ENCODE peak calls at places on chromosomes 5 and 9, in seven cellular contexts. Z is kidney, D is pancreas, U is right cardiac atrium, W is adrenal gland, Q is left ventricle myocardium inferior, G is A549. A is an unnamed sample.

GRCh38 chr9:94861589-94862241 is 135.2 kb downstream of the AOPEP start:
- DNase-seq in Z (no peak), D (no peak), U (no peak), W (no peak), Q (no peak), G (no peak), A (no peak)

GRCh38 chr9:36928670-36929349 is 105.3 kb downstream of the PAX5 start:
- DNase-seq in Z (no peak), D (no peak), U (no peak), W (no peak), Q (no peak), G (peak; percentile 53), A (no peak)

GRCh38 chr9:69122086-69122390 is 52.0 kb upstream of the TJP2 start:
- DNase-seq in Z (peak; percentile 90), D (peak; percentile 86), U (peak; percentile 71), W (peak; percentile 80), Q (peak; percentile 71), G (peak; percentile 48), A (peak; percentile 76)

GRCh38 chr9:18255158-18255629 is 218.8 kb upstream of the ADAMTSL1 start:
- DNase-seq in Z (peak; percentile 89), D (peak; percentile 82), U (peak; percentile 79), W (peak; percentile 78), Q (peak; percentile 68), G (peak; percentile 50), A (peak; percentile 73)

GRCh38 chr5:132771559-132771998 is 5.5 kb downstream of the SEPTIN8 start:
- DNase-seq in Z (no peak), D (no peak), U (peak; percentile 47), W (peak; percentile 25), Q (peak; percentile 60), G (no peak), A (no peak)

GRCh38 chr5:96203761-96204160 is 229.3 kb downstream of the PCSK1 start:
- DNase-seq in Z (no peak), D (no peak), U (no peak), W (no peak), Q (no peak), G (no peak), A (no peak)

GRCh38 chr5:1507961-1508678 is 15.6 kb downstream of the LPCAT1 start:
- DNase-seq in Z (peak; percentile 52), D (peak; percentile 37), U (peak; percentile 8), W (peak; percentile 5), Q (peak; percentile 11), G (no peak), A (no peak)

GRCh38 chr9:2461886-2462285 is 159.7 kb upstream of the VLDLR start:
- DNase-seq in Z (no peak), D (no peak), U (no peak), W (no peak), Q (no peak), G (no peak), A (no peak)

GRCh38 chr5:150599917-150600511 is 40.4 kb upstream of the SYNPO start:
- DNase-seq in Z (peak; percentile 95), D (peak; percentile 91), U (peak; percentile 92), W (peak; percentile 84), Q (peak; percentile 85), G (peak; percentile 91), A (no peak)

GRCh38 chr5:170523129-170523497 is 19.3 kb downstream of the KCNIP1 start:
- DNase-seq in Z (no peak), D (no peak), U (no peak), W (no peak), Q (no peak), G (no peak), A (no peak)

GRCh38 chr5:120446068-120446492 is 18.0 kb upstream of the PRR16 start:
- DNase-seq in Z (no peak), D (no peak), U (no peak), W (no peak), Q (no peak), G (no peak), A (no peak)

GRCh38 chr9:127344373-127344995 is 52.5 kb upstream of the SLC2A8 start:
- DNase-seq in Z (no peak), D (no peak), U (no peak), W (no peak), Q (no peak), G (no peak), A (no peak)

GRCh38 chr5:5490774-5491347 is 68.4 kb downstream of the ICE1 start:
- DNase-seq in Z (no peak), D (no peak), U (no peak), W (no peak), Q (no peak), G (no peak), A (no peak)

GRCh38 chr5:5511904-5512416 is 89.5 kb downstream of the ICE1 start:
- DNase-seq in Z (peak; percentile 47), D (no peak), U (no peak), W (no peak), Q (no peak), G (no peak), A (no peak)

GRCh38 chr5:118578093-118578492 is 410.3 kb downstream of the DTWD2 start:
- DNase-seq in Z (no peak), D (no peak), U (no peak), W (no peak), Q (no peak), G (no peak), A (no peak)

GRCh38 chr9:20872340-20872977 is 159.0 kb downstream of the HACD4 start:
- DNase-seq in Z (no peak), D (no peak), U (no peak), W (no peak), Q (no peak), G (no peak), A (no peak)

DNA sequence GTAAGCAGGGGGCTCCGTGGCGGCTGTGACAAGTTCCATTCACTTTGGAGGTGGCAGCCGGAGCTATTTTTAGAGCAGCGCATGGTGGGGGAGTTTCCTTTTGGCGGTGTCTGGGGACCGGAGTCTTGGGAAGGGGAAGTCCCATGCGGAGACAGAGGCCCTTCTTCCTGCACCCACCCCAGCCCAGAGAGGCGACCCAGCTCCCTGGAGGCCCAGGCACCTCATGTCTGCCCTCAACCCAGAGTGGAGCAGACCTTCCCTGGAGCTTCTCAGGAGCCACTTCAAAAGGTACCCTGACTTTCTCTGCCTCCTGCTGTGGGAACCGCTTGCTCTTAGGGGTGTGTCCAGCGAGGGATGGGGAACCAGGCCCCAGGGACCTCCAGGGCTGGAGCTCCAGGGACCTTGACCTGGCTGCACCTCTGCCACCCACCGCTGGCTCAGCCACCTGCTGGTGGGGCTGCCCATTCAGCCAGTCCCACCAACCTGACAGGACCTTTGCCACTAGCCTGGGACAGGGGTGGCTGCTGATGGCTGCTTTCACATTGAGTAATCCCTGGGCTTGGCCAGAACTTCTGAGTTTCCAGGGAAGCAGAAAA is 34.1 kb downstream of the NEK6 start:
- DNase-seq in Z (no peak), D (no peak), U (peak; percentile 38), W (no peak), Q (peak; percentile 41), G (no peak), A (no peak)
- H3K27ac ChIP-seq in Z (no peak overlapping the region), D (no peak overlapping the region), U (peak overlapping the region; percentile 39), W (no peak overlapping the region), Q (peak overlapping the region; percentile 50), G (peak overlapping the region; percentile 42), A (no peak overlapping the region)

GRCh38 chr5:91384671-91385430 is 1.7 kb upstream of the ARRDC3 start:
- DNase-seq in Z (no peak), D (no peak), U (no peak), W (peak; percentile 53), Q (no peak), G (peak; percentile 89), A (peak; percentile 94)
- H3K4me3 ChIP-seq in Z (peak overlapping the region; percentile 92), D (peak overlapping the region; percentile 80), U (peak overlapping the region; percentile 11), W (no peak overlapping the region), Q (peak overlapping the region; percentile 83), G (peak overlapping the region; percentile 60), A (no peak overlapping the region)

GRCh38 chr5:179791881-179792611 is 1.7 kb upstream of the LTC4S start:
- DNase-seq in Z (no peak), D (peak; percentile 67), U (peak; percentile 51), W (peak; percentile 37), Q (peak; percentile 56), G (no peak), A (no peak)

GRCh38 chr5:179794171-179794570 is 385 bp downstream of the LTC4S start:
- DNase-seq in Z (no peak), D (no peak), U (no peak), W (no peak), Q (no peak), G (no peak), A (no peak)

GRCh38 chr5:179794575-179794974 is 789 bp downstream of the LTC4S start:
- DNase-seq in Z (no peak), D (peak; percentile 74), U (no peak), W (peak; percentile 13), Q (no peak), G (no peak), A (no peak)

GRCh38 chr5:179792612-179793469 is 945 bp upstream of the LTC4S start:
- DNase-seq in Z (no peak), D (peak; percentile 74), U (no peak), W (peak; percentile 24), Q (peak; percentile 51), G (no peak), A (no peak)

GRCh38 chr5:179793470-179794139 is at the start of gene LTC4S:
- DNase-seq in Z (peak; percentile 93), D (peak; percentile 87), U (peak; percentile 93), W (peak; percentile 68), Q (peak; percentile 85), G (no peak), A (no peak)
- H3K27ac ChIP-seq in Z (peak within 1 kb of the TSS; percentile 75), D (peak within 1 kb of the TSS; percentile 91), U (peak within 1 kb of the TSS; percentile 36), W (peak within 1 kb of the TSS; percentile 85), Q (peak within 1 kb of the TSS; percentile 88), G (no peak within 1 kb of the TSS), A (peak within 1 kb of the TSS; percentile 43)

GRCh38 chr9:106846847-106847246 is 16.1 kb upstream of the ZNF462 start:
- DNase-seq in Z (no peak), D (no peak), U (no peak), W (no peak), Q (no peak), G (no peak), A (no peak)
- H3K4me3 ChIP-seq in Z (no peak overlapping the region), D (no peak overlapping the region), U (no peak overlapping the region), W (no peak overlapping the region), Q (no peak overlapping the region), G (no peak overlapping the region), A (no peak overlapping the region)

DNA sequence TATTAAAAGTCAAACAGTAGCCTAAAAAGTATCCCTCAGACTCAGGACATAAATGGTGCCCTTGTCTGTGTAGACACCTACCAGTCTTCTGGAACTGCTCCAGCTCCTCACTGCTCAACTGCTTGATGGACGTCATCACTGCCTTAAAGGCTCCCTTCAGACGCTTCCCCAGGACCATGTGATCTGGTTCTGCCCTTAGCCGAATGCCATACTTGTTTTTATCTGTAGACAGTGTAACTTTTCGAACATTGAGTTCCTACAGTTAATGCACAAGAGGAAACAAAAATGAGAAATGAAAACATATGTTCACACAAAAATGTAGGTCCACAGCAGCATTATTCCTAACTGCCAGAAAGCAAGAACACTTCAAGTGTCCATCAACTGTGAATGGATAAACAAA is 46.2 kb downstream of the IARS1 start:
- DNase-seq in Z (no peak), D (no peak), U (no peak), W (no peak), Q (no peak), G (no peak), A (no peak)
- H3K27ac ChIP-seq in Z (peak overlapping the region; percentile 30), D (no peak overlapping the region), U (no peak overlapping the region), W (no peak overlapping the region), Q (no peak overlapping the region), G (peak overlapping the region; percentile 12), A (no peak overlapping the region)

GRCh38 chr9:27109621-27110020 is 596 bp downstream of the TEK start:
- DNase-seq in Z (no peak), D (no peak), U (no peak), W (no peak), Q (no peak), G (no peak), A (no peak)
- H3K4me3 ChIP-seq in Z (peak overlapping the region; percentile 51), D (no peak overlapping the region), U (peak overlapping the region; percentile 66), W (no peak overlapping the region), Q (peak overlapping the region; percentile 64), G (no peak overlapping the region), A (no peak overlapping the region)

GRCh38 chr9:124342946-124343485 is 72.2 kb downstream of the PSMB7 start:
- DNase-seq in Z (peak; percentile 89), D (no peak), U (peak; percentile 72), W (peak; percentile 83), Q (peak; percentile 26), G (peak; percentile 29), A (no peak)
- H3K27ac ChIP-seq in Z (no peak overlapping the region), D (no peak overlapping the region), U (no peak overlapping the region), W (peak overlapping the region; percentile 15), Q (peak overlapping the region; percentile 23), G (peak overlapping the region; percentile 5), A (no peak overlapping the region)